ENCODE peak calls at places on chromosomes 6 and 20, in ten cellular contexts. C is tibial nerve; B is fibroblast of lung; G is cardiac muscle cell; N is heart left ventricle; X is heart right ventricle; A is PC-9; K is CD8-positive, alpha-beta T cell; M is tibial artery; J is testis. S is an unnamed sample. For H3K27me3, the result is how much of the 10 kb centered on the place peaks cover.

GRCh38 chr6:54244430-54244829 is 63.8 kb upstream of the TINAG start:
- DNase-seq in G (peak), B (peak), A (no peak), C (no peak), K (no peak), N (no peak), J (no peak), X (no peak), M (no peak), S (no peak)

GRCh38 chr6:8434727-8435092 is 635 bp downstream of the SLC35B3 start:
- DNase-seq in K (no peak), X (no peak), G (no peak), J (no peak), M (no peak), N (no peak), B (no peak), C (no peak), A (no peak), S (no peak)

GRCh38 chr6:159117031-159117430 is 52.2 kb upstream of the FNDC1 start:
- DNase-seq in K (no peak), A (no peak), C (peak), G (peak), N (no peak), J (peak), B (peak), M (peak), X (no peak), S (no peak)

GRCh38 chr6:55058682-55059081 is 115.6 kb upstream of the HCRTR2 start:
- DNase-seq in M (no peak), J (no peak), G (no peak), A (no peak), B (no peak), N (no peak), C (no peak), X (no peak), K (no peak), S (no peak)

GRCh38 chr20:57582432-57583288 is 21.8 kb downstream of the PCK1 start:
- DNase-seq in C (peak), A (no peak), N (no peak), M (peak), K (no peak), G (peak), X (peak), J (peak), B (peak), S (no peak)

GRCh38 chr20:63446174-63447024 is 26.1 kb downstream of the KCNQ2 start:
- DNase-seq in M (no peak), X (no peak), B (no peak), K (no peak), A (no peak), C (no peak), G (no peak), N (no peak), J (no peak), S (no peak)

GRCh38 chr6:147837540-147837939 is 329.1 kb downstream of the SAMD5 start:
- DNase-seq in B (no peak), K (no peak), G (no peak), C (no peak), M (no peak), A (no peak), X (no peak), N (no peak), J (no peak), S (no peak)

GRCh38 chr6:37628611-37629320 is 68.9 kb downstream of the MDGA1 start:
- DNase-seq in J (no peak), G (peak), X (no peak), N (no peak), M (no peak), A (no peak), K (no peak), B (peak), C (no peak), S (no peak)

GRCh38 chr6:150813319-150813992 is 52.0 kb upstream of the MTHFD1L start:
- DNase-seq in X (no peak), J (no peak), C (no peak), K (no peak), M (no peak), A (peak), N (no peak), B (peak), G (peak), S (no peak)

GRCh38 chr6:14292119-14292518 is 174.5 kb downstream of the CD83 start:
- DNase-seq in B (no peak), M (no peak), X (no peak), C (no peak), G (no peak), J (no peak), A (no peak), N (no peak), K (no peak), S (peak)

GRCh38 chr20:50415516-50416268 is 94.5 kb upstream of the PTPN1 start:
- DNase-seq in X (peak), M (peak), K (no peak), B (peak), A (peak), J (peak), C (peak), G (peak), N (peak), S (peak)

GRCh38 chr6:20540683-20541082 is 6.4 kb downstream of the CDKAL1 start:
- DNase-seq in B (peak), G (no peak), J (no peak), C (no peak), M (no peak), N (no peak), A (no peak), K (no peak), X (no peak), S (no peak)

GRCh38 chr6:146543940-146544661 is 468 bp downstream of the RAB32 start:
- DNase-seq in X (peak), K (no peak), C (peak), A (no peak), B (peak), M (peak), G (peak), J (peak), N (peak), S (peak)

GRCh38 chr6:111201155-111201554 is 113.9 kb downstream of the SLC16A10 start:
- DNase-seq in N (no peak), J (no peak), M (no peak), X (no peak), A (no peak), B (no peak), K (no peak), G (no peak), C (no peak), S (no peak)

GRCh38 chr20:63316502-63316921 is 23.5 kb downstream of the COL20A1 start:
- DNase-seq in G (no peak), B (no peak), M (peak), K (no peak), A (no peak), N (no peak), J (no peak), C (no peak), X (no peak), S (no peak)

GRCh38 chr6:113882341-113882740 is 25.2 kb downstream of the MARCKS start:
- DNase-seq in M (no peak), A (no peak), N (no peak), X (no peak), B (peak), C (no peak), K (no peak), J (no peak), G (no peak), S (no peak)

GRCh38 chr20:56411759-56412472 is at the start of gene CASS4:
- DNase-seq in G (peak), N (no peak), J (no peak), K (peak), X (peak), A (no peak), B (peak), C (peak), M (no peak), S (peak)

GRCh38 chr6:27188885-27189418 is 58.5 kb upstream of the PRSS16 start:
- DNase-seq in X (peak), J (peak), G (peak), N (no peak), M (peak), C (peak), K (peak), A (peak), B (peak), S (peak)

GRCh38 chr6:124793406-124793805 is 168.8 kb upstream of the RNF217 start:
- DNase-seq in K (no peak), X (no peak), M (no peak), A (no peak), J (no peak), G (no peak), C (no peak), B (no peak), N (no peak), S (no peak)

GRCh38 chr6:124795879-124796838 is 166.1 kb upstream of the RNF217 start:
- DNase-seq in K (no peak), G (peak), C (peak), J (peak), A (peak), M (no peak), B (peak), N (peak), X (peak), S (no peak)

GRCh38 chr6:124799638-124800037 is 162.6 kb upstream of the RNF217 start:
- DNase-seq in N (no peak), G (no peak), B (no peak), A (no peak), K (no peak), C (no peak), J (no peak), X (no peak), M (no peak), S (no peak)

GRCh38 chr6:124800222-124800621 is 162.0 kb upstream of the RNF217 start:
- DNase-seq in A (no peak), G (no peak), K (no peak), B (no peak), J (no peak), X (no peak), N (no peak), M (no peak), C (no peak), S (no peak)

DNA sequence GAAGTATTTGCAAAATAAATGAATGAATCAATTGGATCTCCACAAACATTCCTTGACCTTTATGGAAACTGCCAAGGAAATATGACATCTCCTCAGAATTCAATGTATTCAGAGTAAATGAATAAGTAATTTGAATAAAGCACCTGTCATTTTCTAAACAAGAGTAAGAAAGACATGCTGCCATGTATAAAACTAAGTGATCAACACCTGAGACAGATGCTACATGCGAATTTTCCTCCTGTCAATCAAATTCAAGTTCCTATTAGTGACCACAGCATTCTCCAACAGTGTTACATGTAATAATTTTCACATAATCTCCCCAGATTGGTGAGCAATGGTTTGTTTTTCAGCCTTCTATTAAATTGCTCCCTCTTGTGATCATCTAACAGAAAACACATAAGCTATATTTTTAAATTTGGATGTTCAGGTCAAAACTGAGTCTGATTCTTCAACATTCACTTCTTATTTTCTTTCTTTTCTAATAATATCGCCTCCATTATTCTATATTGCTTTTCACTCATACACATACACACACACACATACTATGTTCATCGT is 163.2 kb upstream of the RNF217 start:
- DNase-seq in X (no peak), J (no peak), A (no peak), G (no peak), B (peak), M (no peak), N (no peak), K (no peak), C (no peak), S (no peak)
- TF ChIP-seq CTCF in X (no peak), J (no peak), A (peak), G (no peak), B (peak), M (no peak), N (no peak), K (no peak), C (no peak), S (no peak)

GRCh38 chr6:1625926-1626413 is 16.3 kb downstream of the FOXC1 start:
- DNase-seq in A (no peak), X (no peak), M (peak), J (no peak), N (no peak), B (peak), G (no peak), C (no peak), K (no peak), S (no peak)

GRCh38 chr6:1624071-1624847 is 14.5 kb downstream of the FOXC1 start:
- DNase-seq in M (peak), J (no peak), K (no peak), X (no peak), B (no peak), A (no peak), N (no peak), G (no peak), C (no peak), S (no peak)

GRCh38 chr6:1624848-1625341 is 15.2 kb downstream of the FOXC1 start:
- DNase-seq in B (peak), J (no peak), G (peak), X (no peak), A (peak), C (no peak), M (peak), K (no peak), N (no peak), S (no peak)

GRCh38 chr6:1626481-1626880 is 16.8 kb downstream of the FOXC1 start:
- DNase-seq in M (no peak), G (no peak), X (no peak), A (no peak), J (no peak), K (no peak), N (no peak), C (no peak), B (no peak), S (no peak)

GRCh38 chr6:1625352-1625773 is 15.6 kb downstream of the FOXC1 start:
- DNase-seq in G (no peak), B (peak), M (no peak), A (no peak), K (no peak), J (no peak), N (no peak), X (no peak), C (no peak), S (no peak)
- H3K27me3 ChIP-seq in G (half or more), B (under half), M (under half), A (under half), K (under half), J (under half), N (under half), X (under half), C (half or more), S (under half)

GRCh38 chr20:53678315-53678989 is 84.8 kb upstream of the ZNF217 start:
- DNase-seq in M (no peak), K (no peak), C (no peak), A (no peak), B (no peak), J (no peak), X (no peak), G (peak), N (no peak), S (no peak)
- TF ChIP-seq CTCF in M (no peak), K (no peak), C (no peak), A (no peak), B (no peak), J (no peak), X (no peak), G (peak), N (no peak), S (no peak)

GRCh38 chr20:32019563-32020463 is 9.6 kb downstream of the CCM2L start:
- DNase-seq in N (no peak), M (peak), B (no peak), G (no peak), X (no peak), K (no peak), J (no peak), C (no peak), A (no peak), S (no peak)
- H3K27me3 ChIP-seq in N (under half), M (half or more), B (under half), G (under half), X (under half), K (under half), J (under half), C (half or more), A (half or more), S (under half)